ENCODE peak calls at places on chromosome 7, in five cellular contexts. H is stimulated activated effector memory CD8-positive, alpha-beta T cell treated with anti-CD3 and anti-CD28 coated beads, Interleukin-12 subunit alpha, Interleukin-12 subunit beta, amount 100 ng/mL, for 72 hours; S is Right ventricle myocardium inferior; I is left lung; G is DND-41. V is an unnamed sample.

GRCh38 chr7:51645707-51646298 is 329.2 kb upstream of the COBL start:
- ATAC-seq in I (no peak), S (no peak), H (no peak), G (no peak), V (no peak)

GRCh38 chr7:26216044-26216443 is 14.5 kb downstream of the CBX3 start:
- ATAC-seq in H (peak; percentile 74), G (no peak), I (no peak), S (no peak), V (no peak)

GRCh38 chr7:25389489-25390106 is 161.3 kb upstream of the NPVF start:
- ATAC-seq in H (no peak), S (peak; percentile 27), I (peak; percentile 62), G (no peak), V (no peak)

GRCh38 chr7:1377111-1377909 is 82.0 kb downstream of the MICALL2 start:
- ATAC-seq in I (no peak), H (no peak), S (no peak), G (no peak), V (no peak)

GRCh38 chr7:104328308-104328969 is at the start of gene LHFPL3:
- ATAC-seq in S (no peak), I (no peak), G (no peak), H (peak; percentile 28), V (peak; percentile 29)

GRCh38 chr7:50696810-50697582 is 85.7 kb downstream of the GRB10 start:
- ATAC-seq in I (peak; percentile 37), S (no peak), H (no peak), G (peak; percentile 42), V (no peak)

GRCh38 chr7:152076324-152076821 is 50.9 kb downstream of the GALNT11 start:
- ATAC-seq in G (peak; percentile 68), I (peak; percentile 45), H (no peak), S (no peak), V (no peak)

GRCh38 chr7:111051832-111052231 is 39.1 kb upstream of the LRRN3 start:
- ATAC-seq in G (no peak), H (no peak), I (no peak), S (no peak), V (no peak)

GRCh38 chr7:47852330-47853245 is 95.7 kb downstream of the PKD1L1 start:
- ATAC-seq in S (no peak), I (peak; percentile 27), G (no peak), H (peak; percentile 59), V (peak; percentile 65)